ENCODE peak calls at places on chromosomes 13 and 19, in nine cellular contexts. One of them, this sample, is unnamed.
A peak's percentile ranks its signal among the peaks of the same experiment; 100 is the strongest.

GRCh38 chr13:94065741-94066140 is 413.7 kb downstream of the DCT start:
- DNase-seq in uterus: no peak
- DNase-seq in tibial nerve: no peak
- DNase-seq in ovary: no peak
- DNase-seq in MM.1S: no peak
- DNase-seq in fibroblast of lung: peak; percentile 75
- DNase-seq in A549: no peak
- DNase-seq in AG04450: peak; percentile 23
- DNase-seq in adrenal gland: no peak
- DNase-seq in this sample: no peak

GRCh38 chr19:54515156-54515555 is 12.5 kb downstream of the LAIR2 start:
- DNase-seq in uterus: no peak
- DNase-seq in tibial nerve: no peak
- DNase-seq in ovary: no peak
- DNase-seq in MM.1S: no peak
- DNase-seq in fibroblast of lung: no peak
- DNase-seq in A549: no peak
- DNase-seq in AG04450: no peak
- DNase-seq in adrenal gland: no peak
- DNase-seq in this sample: no peak

GRCh38 chr19:10514211-10515145 is 2.8 kb downstream of the S1PR5 start:
- DNase-seq in uterus: no peak
- DNase-seq in tibial nerve: no peak
- DNase-seq in ovary: no peak
- DNase-seq in MM.1S: no peak
- DNase-seq in fibroblast of lung: no peak
- DNase-seq in A549: no peak
- DNase-seq in AG04450: no peak
- DNase-seq in adrenal gland: no peak
- DNase-seq in this sample: no peak

GRCh38 chr19:34588249-34588648 is 88.7 kb downstream of the SCGB2B2 start:
- DNase-seq in uterus: no peak
- DNase-seq in tibial nerve: no peak
- DNase-seq in ovary: no peak
- DNase-seq in MM.1S: no peak
- DNase-seq in fibroblast of lung: no peak
- DNase-seq in A549: no peak
- DNase-seq in AG04450: no peak
- DNase-seq in adrenal gland: no peak
- DNase-seq in this sample: no peak

GRCh38 chr13:98681017-98681416 is 71.5 kb downstream of the SLC15A1 start:
- DNase-seq in uterus: no peak
- DNase-seq in tibial nerve: no peak
- DNase-seq in ovary: no peak
- DNase-seq in MM.1S: no peak
- DNase-seq in fibroblast of lung: no peak
- DNase-seq in A549: no peak
- DNase-seq in AG04450: no peak
- DNase-seq in adrenal gland: no peak
- DNase-seq in this sample: no peak

GRCh38 chr19:50658438-50659317 is 9.4 kb downstream of the C19orf81 start:
- DNase-seq in uterus: peak; percentile 23
- DNase-seq in tibial nerve: no peak
- DNase-seq in ovary: peak; percentile 66
- DNase-seq in MM.1S: no peak
- DNase-seq in fibroblast of lung: peak; percentile 10
- DNase-seq in A549: peak; percentile 95
- DNase-seq in AG04450: no peak
- DNase-seq in adrenal gland: peak; percentile 83
- DNase-seq in this sample: no peak

GRCh38 chr19:43782689-43783231 is 2.0 kb upstream of the KCNN4 start:
- DNase-seq in uterus: no peak
- DNase-seq in tibial nerve: no peak
- DNase-seq in ovary: no peak
- DNase-seq in MM.1S: no peak
- DNase-seq in fibroblast of lung: no peak
- DNase-seq in A549: peak; percentile 58
- DNase-seq in AG04450: no peak
- DNase-seq in adrenal gland: no peak
- DNase-seq in this sample: no peak

GRCh38 chr13:23463631-23464030 is 30.1 kb upstream of the SACS start:
- DNase-seq in uterus: no peak
- DNase-seq in tibial nerve: no peak
- DNase-seq in ovary: no peak
- DNase-seq in MM.1S: no peak
- DNase-seq in fibroblast of lung: peak; percentile 59
- DNase-seq in A549: no peak
- DNase-seq in AG04450: no peak
- DNase-seq in adrenal gland: no peak
- DNase-seq in this sample: no peak

GRCh38 chr19:3041756-3042517 is 12.9 kb upstream of the TLE2 start:
- DNase-seq in uterus: peak; percentile 50
- DNase-seq in tibial nerve: no peak
- DNase-seq in ovary: peak; percentile 74
- DNase-seq in MM.1S: no peak
- DNase-seq in fibroblast of lung: no peak
- DNase-seq in A549: no peak
- DNase-seq in AG04450: no peak
- DNase-seq in adrenal gland: no peak
- DNase-seq in this sample: no peak

GRCh38 chr19:3057275-3057714 is 5.0 kb downstream of the TLE5 start:
- DNase-seq in uterus: peak; percentile 87
- DNase-seq in tibial nerve: peak; percentile 77
- DNase-seq in ovary: peak; percentile 97
- DNase-seq in MM.1S: no peak
- DNase-seq in fibroblast of lung: peak; percentile 74
- DNase-seq in A549: peak; percentile 62
- DNase-seq in AG04450: no peak
- DNase-seq in adrenal gland: peak; percentile 95
- DNase-seq in this sample: no peak

GRCh38 chr13:34507630-34508029 is 434.4 kb upstream of the NBEA start:
- DNase-seq in uterus: no peak
- DNase-seq in tibial nerve: no peak
- DNase-seq in ovary: no peak
- DNase-seq in MM.1S: no peak
- DNase-seq in fibroblast of lung: peak; percentile 45
- DNase-seq in A549: no peak
- DNase-seq in AG04450: no peak
- DNase-seq in adrenal gland: no peak
- DNase-seq in this sample: no peak

GRCh38 chr13:29858667-29859066 is 8.2 kb upstream of the UBL3 start:
- DNase-seq in uterus: no peak
- DNase-seq in tibial nerve: no peak
- DNase-seq in ovary: no peak
- DNase-seq in MM.1S: no peak
- DNase-seq in fibroblast of lung: peak; percentile 69
- DNase-seq in A549: no peak
- DNase-seq in AG04450: no peak
- DNase-seq in adrenal gland: no peak
- DNase-seq in this sample: no peak

GRCh38 chr19:15404097-15404779 is 14.6 kb downstream of the AKAP8L start:
- DNase-seq in uterus: no peak
- DNase-seq in tibial nerve: no peak
- DNase-seq in ovary: no peak
- DNase-seq in MM.1S: no peak
- DNase-seq in fibroblast of lung: no peak
- DNase-seq in A549: no peak
- DNase-seq in AG04450: no peak
- DNase-seq in adrenal gland: no peak
- DNase-seq in this sample: no peak
- H3K4me3 ChIP-seq in uterus: no peak overlapping the region
- H3K4me3 ChIP-seq in tibial nerve: no peak overlapping the region
- H3K4me3 ChIP-seq in ovary: no peak overlapping the region
- H3K4me3 ChIP-seq in MM.1S: no peak overlapping the region
- H3K4me3 ChIP-seq in fibroblast of lung: no peak overlapping the region
- H3K4me3 ChIP-seq in A549: no peak overlapping the region
- H3K4me3 ChIP-seq in AG04450: no peak overlapping the region
- H3K4me3 ChIP-seq in adrenal gland: no peak overlapping the region
- H3K4me3 ChIP-seq in this sample: no peak overlapping the region

DNA sequence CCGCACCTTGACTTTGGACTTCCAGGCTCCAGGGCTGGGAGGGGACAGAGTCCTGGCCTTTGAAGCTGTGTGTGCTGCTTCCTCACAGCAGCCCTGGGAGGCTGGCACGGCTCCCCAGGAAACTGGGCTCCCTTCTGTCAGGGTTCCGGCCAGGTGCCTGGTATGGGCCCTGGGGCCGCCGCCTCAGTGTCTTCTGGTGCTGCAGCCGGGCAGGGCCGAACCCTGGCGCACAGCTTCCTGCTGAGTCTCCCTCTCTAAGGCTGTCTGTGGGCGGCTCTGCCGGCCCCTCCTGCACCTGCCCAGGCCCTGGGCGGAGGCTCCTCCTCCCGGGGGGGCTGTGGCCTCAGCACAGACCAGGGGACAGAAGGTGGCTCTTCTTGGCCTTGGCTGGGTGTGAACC is 32.4 kb downstream of the GPX4 start:
- DNase-seq in uterus: peak; percentile 58
- DNase-seq in tibial nerve: no peak
- DNase-seq in ovary: no peak
- DNase-seq in MM.1S: no peak
- DNase-seq in fibroblast of lung: no peak
- DNase-seq in A549: no peak
- DNase-seq in AG04450: no peak
- DNase-seq in adrenal gland: no peak
- DNase-seq in this sample: no peak
- H3K27ac ChIP-seq in uterus: peak overlapping the region; percentile 55
- H3K27ac ChIP-seq in tibial nerve: peak overlapping the region; percentile 53
- H3K27ac ChIP-seq in ovary: no peak overlapping the region
- H3K27ac ChIP-seq in MM.1S: no peak overlapping the region
- H3K27ac ChIP-seq in fibroblast of lung: no peak overlapping the region
- H3K27ac ChIP-seq in A549: no peak overlapping the region
- H3K27ac ChIP-seq in AG04450: no peak overlapping the region
- H3K27ac ChIP-seq in adrenal gland: no peak overlapping the region
- H3K27ac ChIP-seq in this sample: no peak overlapping the region

GRCh38 chr19:7293795-7294570 is at the start of gene INSR:
- DNase-seq in uterus: peak; percentile 89
- DNase-seq in tibial nerve: peak; percentile 79
- DNase-seq in ovary: peak; percentile 93
- DNase-seq in MM.1S: peak; percentile 97
- DNase-seq in fibroblast of lung: peak; percentile 89
- DNase-seq in A549: peak; percentile 85
- DNase-seq in AG04450: peak; percentile 47
- DNase-seq in adrenal gland: peak; percentile 90
- DNase-seq in this sample: no peak

GRCh38 chr19:7288977-7289376 is 5.2 kb downstream of the INSR start:
- DNase-seq in uterus: no peak
- DNase-seq in tibial nerve: no peak
- DNase-seq in ovary: no peak
- DNase-seq in MM.1S: no peak
- DNase-seq in fibroblast of lung: no peak
- DNase-seq in A549: no peak
- DNase-seq in AG04450: no peak
- DNase-seq in adrenal gland: no peak
- DNase-seq in this sample: no peak

GRCh38 chr19:7292950-7293794 is 1.0 kb downstream of the INSR start:
- DNase-seq in uterus: peak; percentile 45
- DNase-seq in tibial nerve: no peak
- DNase-seq in ovary: peak; percentile 81
- DNase-seq in MM.1S: peak; percentile 54
- DNase-seq in fibroblast of lung: no peak
- DNase-seq in A549: no peak
- DNase-seq in AG04450: no peak
- DNase-seq in adrenal gland: peak; percentile 61
- DNase-seq in this sample: no peak

GRCh38 chr19:7294571-7295212 is 478 bp upstream of the INSR start:
- DNase-seq in uterus: peak; percentile 69
- DNase-seq in tibial nerve: peak; percentile 54
- DNase-seq in ovary: peak; percentile 82
- DNase-seq in MM.1S: peak; percentile 82
- DNase-seq in fibroblast of lung: peak; percentile 34
- DNase-seq in A549: peak; percentile 76
- DNase-seq in AG04450: no peak
- DNase-seq in adrenal gland: peak; percentile 74
- DNase-seq in this sample: no peak

DNA sequence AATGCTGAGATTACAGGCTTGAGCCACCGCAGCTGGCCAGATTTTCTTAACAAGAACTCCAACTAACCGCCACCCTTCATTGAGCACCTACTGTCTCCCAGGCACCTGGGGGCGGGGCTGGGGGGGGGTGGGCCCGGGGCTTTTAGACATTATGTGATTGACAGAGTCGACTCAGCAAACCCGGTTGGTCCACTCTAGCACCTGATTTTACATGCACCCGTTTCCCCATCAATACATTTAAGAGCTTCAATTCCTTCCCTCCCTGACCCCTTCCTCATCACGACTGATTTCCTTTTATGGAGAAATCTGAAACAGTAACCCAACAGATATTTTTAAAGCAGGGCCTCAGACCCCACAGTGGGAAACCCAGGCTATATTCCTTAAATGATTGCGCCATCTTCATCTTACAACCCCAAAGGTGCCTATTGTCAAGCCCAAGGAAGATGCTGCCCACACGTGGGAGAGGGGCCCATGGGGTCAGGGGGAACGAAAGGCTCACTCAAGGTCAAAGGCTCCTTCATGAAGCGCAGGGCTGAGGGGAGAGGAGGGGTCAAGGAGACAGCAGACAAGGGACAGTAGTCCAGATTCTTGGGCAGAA is 1.8 kb downstream of the INSR start:
- DNase-seq in uterus: peak; percentile 24
- DNase-seq in tibial nerve: no peak
- DNase-seq in ovary: peak; percentile 52
- DNase-seq in MM.1S: no peak
- DNase-seq in fibroblast of lung: no peak
- DNase-seq in A549: no peak
- DNase-seq in AG04450: no peak
- DNase-seq in adrenal gland: no peak
- DNase-seq in this sample: no peak
- H3K4me3 ChIP-seq in uterus: peak overlapping the region; percentile 59
- H3K4me3 ChIP-seq in tibial nerve: peak overlapping the region; percentile 92
- H3K4me3 ChIP-seq in ovary: peak overlapping the region; percentile 99
- H3K4me3 ChIP-seq in MM.1S: peak overlapping the region; percentile 63
- H3K4me3 ChIP-seq in fibroblast of lung: no peak overlapping the region
- H3K4me3 ChIP-seq in A549: no peak overlapping the region
- H3K4me3 ChIP-seq in AG04450: no peak overlapping the region
- H3K4me3 ChIP-seq in adrenal gland: peak overlapping the region; percentile 100
- H3K4me3 ChIP-seq in this sample: peak overlapping the region; percentile 86

GRCh38 chr13:58528351-58528750 is 896.8 kb downstream of the PCDH17 start:
- DNase-seq in uterus: no peak
- DNase-seq in tibial nerve: no peak
- DNase-seq in ovary: no peak
- DNase-seq in MM.1S: no peak
- DNase-seq in fibroblast of lung: no peak
- DNase-seq in A549: no peak
- DNase-seq in AG04450: no peak
- DNase-seq in adrenal gland: no peak
- DNase-seq in this sample: no peak
- H3K27ac ChIP-seq in uterus: no peak overlapping the region
- H3K27ac ChIP-seq in tibial nerve: no peak overlapping the region
- H3K27ac ChIP-seq in ovary: no peak overlapping the region
- H3K27ac ChIP-seq in MM.1S: no peak overlapping the region
- H3K27ac ChIP-seq in fibroblast of lung: no peak overlapping the region
- H3K27ac ChIP-seq in A549: no peak overlapping the region
- H3K27ac ChIP-seq in AG04450: no peak overlapping the region
- H3K27ac ChIP-seq in adrenal gland: no peak overlapping the region
- H3K27ac ChIP-seq in this sample: no peak overlapping the region

GRCh38 chr19:37355901-37356300 is 15.0 kb upstream of the ZNF527 start:
- DNase-seq in uterus: no peak
- DNase-seq in tibial nerve: no peak
- DNase-seq in ovary: no peak
- DNase-seq in MM.1S: no peak
- DNase-seq in fibroblast of lung: no peak
- DNase-seq in A549: no peak
- DNase-seq in AG04450: no peak
- DNase-seq in adrenal gland: no peak
- DNase-seq in this sample: no peak
- H3K4me3 ChIP-seq in uterus: no peak overlapping the region
- H3K4me3 ChIP-seq in tibial nerve: no peak overlapping the region
- H3K4me3 ChIP-seq in ovary: no peak overlapping the region
- H3K4me3 ChIP-seq in MM.1S: no peak overlapping the region
- H3K4me3 ChIP-seq in fibroblast of lung: no peak overlapping the region
- H3K4me3 ChIP-seq in A549: no peak overlapping the region
- H3K4me3 ChIP-seq in AG04450: no peak overlapping the region
- H3K4me3 ChIP-seq in adrenal gland: no peak overlapping the region
- H3K4me3 ChIP-seq in this sample: no peak overlapping the region